ENCODE peak calls at places on chromosome 13, in nine cellular contexts. T is LoVo, A is KBM-7, V is astrocyte of the cerebellum, K is AG04450, R is fibroblast of mammary gland, Q is amygdala, W is endothelial cell, J is HTR-8/SVneo. N is an unnamed sample.

GRCh38 chr13:100566543-100566942 is 22.0 kb downstream of the GGACT start:
- DNase-seq in W (no peak), K (no peak), J (no peak), Q (no peak), R (peak; percentile 38), V (no peak), T (peak; percentile 58), A (no peak), N (no peak)

GRCh38 chr13:49444517-49445395 is 682 bp downstream of the SETDB2 start:
- DNase-seq in R (peak; percentile 87), W (no peak), Q (no peak), K (no peak), J (peak; percentile 5), V (no peak), A (peak; percentile 87), T (peak; percentile 66), N (peak; percentile 13)

GRCh38 chr13:87622921-87623320 is 48.2 kb upstream of the SLITRK5 start:
- DNase-seq in W (no peak), J (no peak), K (no peak), Q (no peak), A (no peak), V (peak; percentile 76), T (no peak), R (no peak), N (no peak)

GRCh38 chr13:75123428-75123827 is 358.5 kb downstream of the TBC1D4 start:
- DNase-seq in R (no peak), W (no peak), J (no peak), V (no peak), K (no peak), A (no peak), T (no peak), Q (no peak), N (no peak)

GRCh38 chr13:58907347-58907746 is 1256.4 kb downstream of the DIAPH3 start:
- DNase-seq in K (no peak), T (no peak), V (no peak), A (no peak), J (no peak), W (no peak), Q (no peak), R (no peak), N (no peak)

GRCh38 chr13:99004931-99005330 is 27.1 kb upstream of the DOCK9 start:
- DNase-seq in J (no peak), V (no peak), R (no peak), Q (no peak), A (no peak), T (no peak), W (no peak), K (no peak), N (no peak)

GRCh38 chr13:70812481-70812880 is 704.2 kb upstream of the KLHL1 start:
- DNase-seq in K (peak; percentile 37), R (peak; percentile 16), T (no peak), V (peak; percentile 62), A (no peak), W (no peak), Q (no peak), J (no peak), N (no peak)

GRCh38 chr13:99307247-99307646 is at the start of gene GPR183:
- DNase-seq in A (no peak), J (no peak), Q (no peak), W (no peak), V (no peak), K (no peak), R (no peak), T (no peak), N (peak; percentile 41)

GRCh38 chr13:35496761-35497386 is 20.4 kb upstream of the MAB21L1 start:
- DNase-seq in K (no peak), V (no peak), T (no peak), R (peak; percentile 44), A (peak; percentile 53), Q (no peak), W (no peak), J (no peak), N (no peak)

GRCh38 chr13:79541426-79542049 is 60.6 kb downstream of the NDFIP2 start:
- DNase-seq in J (peak; percentile 9), V (peak; percentile 68), T (peak; percentile 58), K (peak; percentile 46), Q (no peak), R (peak; percentile 75), A (peak; percentile 77), W (peak; percentile 28), N (no peak)

GRCh38 chr13:81017525-81018152 is 676.7 kb upstream of the SPRY2 start:
- DNase-seq in R (peak; percentile 67), T (peak; percentile 70), V (peak; percentile 23), W (no peak), A (peak; percentile 50), Q (no peak), K (no peak), J (peak; percentile 18), N (no peak)

GRCh38 chr13:49063526-49063925 is 87.8 kb downstream of the FNDC3A start:
- DNase-seq in R (no peak), Q (no peak), A (no peak), J (no peak), V (no peak), T (no peak), K (no peak), W (no peak), N (no peak)

GRCh38 chr13:25752957-25753540 is 298.8 kb downstream of the SHISA2 start:
- DNase-seq in K (peak; percentile 18), A (no peak), Q (no peak), V (peak; percentile 91), T (no peak), J (no peak), W (no peak), R (peak; percentile 81), N (no peak)

GRCh38 chr13:99956473-99957349 is 14.9 kb downstream of the ZIC5 start:
- DNase-seq in A (no peak), K (no peak), W (peak; percentile 27), Q (no peak), J (no peak), V (no peak), R (no peak), T (no peak), N (no peak)

N was measured in activated T-helper 2 cell treated with anti-CD3 and anti-CD28 coated beads, Interferon-gamma antibody, Interleukin-2, Interleukin-4, amounts not matched to agents 10 μg/mL and 5 μg/mL and 100 μg/mL, durations not matched to agents 14 hours and 24 hours and 36 hours.